ENCODE peak calls at places on chromosomes 3 and 15, in four cellular contexts. G is GM06990, R is cardiac muscle cell, M is AG10803. A is an unnamed sample.

GRCh38 chr3:45631486-45631885 is 36.9 kb downstream of the LIMD1 start:
- DNase-seq in G (no peak), R (no peak), M (no peak), A (no peak)

GRCh38 chr3:12815719-12816118 is 19.2 kb downstream of the CAND2 start:
- DNase-seq in R (no peak), M (no peak), G (no peak), A (no peak)

GRCh38 chr15:60183366-60183765 is 179.3 kb downstream of the FOXB1 start:
- DNase-seq in R (no peak), M (no peak), G (no peak), A (no peak)

GRCh38 chr3:177249203-177249602 is 51.9 kb upstream of the TBL1XR1 start:
- DNase-seq in G (no peak), R (no peak), M (no peak), A (no peak)

GRCh38 chr15:95051881-95052280 is 820.5 kb downstream of the MCTP2 start:
- DNase-seq in M (peak), R (no peak), G (no peak), A (peak)

GRCh38 chr15:40477703-40478269 is 7.0 kb downstream of the CHST14 start:
- DNase-seq in R (no peak), G (no peak), M (no peak), A (no peak)

GRCh38 chr15:95559875-95560394 is 770.6 kb upstream of the NR2F2 start:
- DNase-seq in R (peak), G (no peak), M (peak), A (peak)

GRCh38 chr15:40182358-40183029 is 21.6 kb downstream of the BUB1B start:
- DNase-seq in M (no peak), R (no peak), G (no peak), A (no peak)

GRCh38 chr15:52040167-52040900 is 21.3 kb downstream of the MAPK6 start:
- DNase-seq in M (no peak), R (peak), G (no peak), A (no peak)

GRCh38 chr3:11915621-11916417 is 69.1 kb upstream of the TAMM41 start:
- DNase-seq in R (no peak), G (no peak), M (no peak), A (no peak)

GRCh38 chr3:178140491-178140890 is 395.7 kb upstream of the KCNMB2 start:
- DNase-seq in M (peak), R (peak), G (no peak), A (peak)

GRCh38 chr3:64355473-64355872 is 130.2 kb upstream of the PRICKLE2 start:
- DNase-seq in R (peak), M (peak), G (no peak), A (peak)

GRCh38 chr3:10977864-10978510 is 14.6 kb upstream of the SLC6A1 start:
- DNase-seq in M (peak), G (no peak), R (peak), A (no peak)

GRCh38 chr3:190912736-190913135 is 50.2 kb upstream of the GMNC start:
- DNase-seq in G (no peak), R (no peak), M (no peak), A (no peak)

GRCh38 chr3:7144696-7145308 is 283.9 kb downstream of the GRM7 start:
- DNase-seq in G (no peak), R (peak), M (no peak), A (no peak)

GRCh38 chr3:7978104-7978457 is 523.5 kb upstream of the LMCD1 start:
- DNase-seq in G (no peak), R (no peak), M (no peak), A (no peak)

GRCh38 chr3:38238416-38239008 is 27.1 kb upstream of the SLC22A13 start:
- DNase-seq in R (no peak), M (no peak), G (no peak), A (no peak)

GRCh38 chr3:167669699-167670098 is 16.0 kb upstream of the WDR49 start:
- DNase-seq in M (no peak), G (no peak), R (no peak), A (no peak)

GRCh38 chr3:153250450-153250849 is 88.4 kb downstream of the RAP2B start:
- DNase-seq in G (no peak), M (no peak), R (no peak), A (no peak)

GRCh38 chr15:64717735-64718495 is 57.5 kb downstream of the RBPMS2 start:
- DNase-seq in R (no peak), M (no peak), G (no peak), A (no peak)

GRCh38 chr3:98903099-98903498 is 1.6 kb upstream of the DCBLD2 start:
- DNase-seq in M (no peak), R (no peak), G (no peak), A (no peak)

GRCh38 chr3:144590854-144591253 is 619.2 kb downstream of the DIPK2A start:
- DNase-seq in G (no peak), M (peak), R (peak), A (peak)

GRCh38 chr15:100169615-100170279 is 172.0 kb downstream of the ADAMTS17 start:
- DNase-seq in G (no peak), M (no peak), R (no peak), A (no peak)

GRCh38 chr15:96270581-96271172 is 59.8 kb upstream of the NR2F2 start:
- DNase-seq in R (peak), G (no peak), M (peak), A (peak)

GRCh38 chr15:74978503-74978902 is 16.9 kb upstream of the SCAMP5 start:
- DNase-seq in M (peak), R (no peak), G (no peak), A (peak)

GRCh38 chr3:11465744-11466611 is 177.7 kb downstream of the VGLL4 start:
- DNase-seq in R (peak), M (peak), G (no peak), A (peak)

GRCh38 chr3:16253601-16254000 is 11.1 kb downstream of the DPH3 start:
- DNase-seq in R (peak), G (no peak), M (peak), A (peak)

GRCh38 chr15:28975766-28976179 is 90.0 kb downstream of the APBA2 start:
- DNase-seq in G (no peak), R (peak), M (peak), A (peak)

GRCh38 chr3:128242818-128243601 is 89.7 kb downstream of the EEFSEC start:
- DNase-seq in M (no peak), G (no peak), R (no peak), A (no peak)

GRCh38 chr3:72520690-72521308 is 327.4 kb downstream of the SHQ1 start:
- DNase-seq in R (no peak), M (no peak), G (peak), A (peak)

GRCh38 chr3:116757310-116757709 is 47.7 kb downstream of the TUSC7 start:
- DNase-seq in M (no peak), G (no peak), R (no peak), A (no peak)

GRCh38 chr15:70613259-70613658 is 150.1 kb downstream of the UACA start:
- DNase-seq in M (no peak), G (no peak), R (no peak), A (no peak)

GRCh38 chr15:91027677-91028076 is 5.3 kb upstream of the VPS33B start:
- DNase-seq in R (no peak), M (no peak), G (no peak), A (no peak)

GRCh38 chr15:91031796-91032195 is 9.4 kb upstream of the VPS33B start:
- DNase-seq in G (no peak), R (no peak), M (no peak), A (no peak)

DNA sequence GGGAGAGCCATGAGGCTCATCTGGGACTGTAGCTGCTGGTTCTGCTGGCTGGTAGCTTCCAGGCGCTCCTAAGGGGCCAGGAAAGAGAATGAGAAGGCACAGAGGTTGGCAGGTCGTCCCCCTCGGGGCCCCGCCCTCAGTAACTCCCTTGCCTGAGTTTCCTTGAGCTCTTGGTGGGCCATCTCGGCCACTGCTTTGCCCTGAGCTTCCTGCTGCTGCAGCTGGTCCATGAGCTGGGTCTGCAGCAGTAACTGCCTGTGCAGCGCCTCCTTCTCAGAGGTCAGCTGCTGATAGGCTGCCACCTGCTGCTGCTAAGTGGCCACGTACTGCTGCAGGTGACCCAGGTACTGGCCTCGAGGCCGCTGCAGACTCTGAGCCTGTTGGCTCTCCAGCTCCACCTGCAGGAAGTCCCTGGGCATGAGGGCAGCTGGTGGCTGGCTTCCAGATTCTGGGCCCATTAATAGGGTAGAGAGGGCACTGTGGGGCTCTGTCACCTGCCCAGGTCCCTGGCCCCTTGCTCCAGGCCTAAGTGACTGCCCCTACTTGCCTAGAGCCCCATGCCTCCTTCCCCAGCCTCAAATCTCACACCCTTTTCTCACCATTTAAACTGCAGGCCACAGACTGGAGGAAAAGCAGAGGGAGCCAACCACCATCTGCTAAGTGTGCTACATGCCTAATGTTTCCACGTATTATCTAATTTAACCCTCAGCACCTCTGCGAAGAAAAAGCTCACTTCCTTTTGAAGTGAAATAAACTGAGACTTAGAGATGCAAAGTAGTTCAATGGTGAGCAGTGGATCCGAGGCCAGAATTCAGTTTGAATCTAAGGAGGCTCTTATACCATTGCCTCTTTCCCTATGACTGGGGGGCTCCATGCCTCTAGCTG is 10.8 kb upstream of the VPS33B start:
- DNase-seq in M (no peak), G (peak), R (peak), A (no peak)
- TF ChIP-seq CTCF in M (peak), G (peak), R (peak), A (peak)

DNA sequence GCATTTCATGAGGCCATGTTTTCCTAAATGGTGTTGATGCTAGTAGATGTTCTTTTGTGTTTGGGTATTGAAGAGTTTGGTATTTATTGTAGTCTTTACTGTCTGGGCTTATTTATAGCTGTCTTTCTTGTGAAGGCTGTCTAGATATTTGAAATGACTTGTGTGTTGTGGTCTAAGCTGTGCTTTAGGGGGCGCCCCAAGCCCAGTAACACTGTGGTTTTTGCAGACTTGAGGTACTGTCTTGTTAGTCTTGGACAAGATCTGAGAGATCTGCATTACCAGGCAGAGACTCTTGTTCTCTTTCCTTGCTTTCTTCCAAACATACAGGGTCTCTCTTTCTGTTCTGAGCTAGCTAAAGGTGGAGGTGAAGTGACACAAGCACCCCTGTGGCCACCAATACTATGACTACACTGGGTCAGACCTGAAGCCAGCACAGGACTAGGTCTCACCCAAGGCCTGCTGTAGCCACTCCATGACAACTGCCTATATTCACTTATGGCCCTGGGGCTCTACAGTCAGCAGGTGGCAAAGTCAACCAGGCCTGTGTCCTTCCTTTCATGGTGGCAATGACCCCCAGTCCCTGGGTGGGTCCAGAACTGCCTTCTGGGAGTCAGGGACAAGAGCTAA is 152.1 kb upstream of the TBC1D5 start:
- DNase-seq in R (peak), G (no peak), M (peak), A (peak)
- TF ChIP-seq CTCF in R (peak), G (peak), M (peak), A (peak)

DNA sequence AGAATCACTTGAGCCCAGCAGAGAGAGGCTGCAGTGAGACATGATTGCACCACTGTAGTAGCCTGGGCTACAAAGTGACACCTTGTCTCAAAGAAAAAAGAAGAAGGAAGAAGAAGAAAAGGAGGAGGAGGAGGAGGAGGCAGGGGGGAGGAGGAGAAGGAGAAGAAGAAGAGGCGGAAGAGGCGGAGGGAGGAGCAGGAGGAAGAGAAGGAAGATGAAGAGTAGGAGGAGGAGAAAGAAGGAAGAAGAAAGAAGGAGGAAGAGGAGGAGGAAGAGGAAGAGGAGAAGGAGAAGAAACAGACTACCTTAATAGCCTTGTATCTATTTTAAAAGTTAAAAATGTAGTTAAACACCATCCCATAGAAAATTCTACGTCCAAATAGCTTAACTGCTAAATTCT is 19.1 kb upstream of the ARF4 start:
- DNase-seq in R (no peak), M (no peak), G (no peak), A (no peak)
- TF ChIP-seq CTCF in R (no peak), M (no peak), G (no peak), A (no peak)

GRCh38 chr15:101200181-101200580 is 51.7 kb downstream of the CHSY1 start:
- DNase-seq in M (no peak), G (no peak), R (no peak), A (no peak)

GRCh38 chr15:101203029-101203428 is 48.8 kb downstream of the CHSY1 start:
- DNase-seq in G (no peak), R (no peak), M (no peak), A (no peak)

GRCh38 chr15:101198031-101198430 is 53.8 kb downstream of the CHSY1 start:
- DNase-seq in G (no peak), R (no peak), M (no peak), A (no peak)

GRCh38 chr15:101201411-101202174 is 50.3 kb downstream of the CHSY1 start:
- DNase-seq in G (no peak), M (peak), R (peak), A (peak)

GRCh38 chr15:101198820-101199219 is 53.0 kb downstream of the CHSY1 start:
- DNase-seq in G (no peak), R (no peak), M (no peak), A (peak)
- TF ChIP-seq CTCF in G (no peak), R (no peak), M (no peak), A (no peak)